ENCODE peak calls at places on chromosomes 13 and 19, in seven cellular contexts. G, F, T, A, M, S and Q are unnamed samples.

GRCh38 chr13:91745962-91746361 is 347.5 kb downstream of the GPC5 start:
- DNase-seq in F (no peak), A (no peak), T (no peak), G (no peak), M (no peak), S (no peak), Q (no peak)

GRCh38 chr19:48501961-48502719 is 9.5 kb downstream of the LMTK3 start:
- DNase-seq in G (peak), T (peak), A (peak), S (peak), F (peak), M (peak), Q (peak)

GRCh38 chr13:33401238-33401637 is 115.7 kb upstream of the STARD13 start:
- DNase-seq in G (no peak), M (no peak), T (no peak), S (no peak), F (peak), A (no peak), Q (peak)

GRCh38 chr13:42337808-42338600 is 66.1 kb downstream of the AKAP11 start:
- DNase-seq in G (no peak), M (no peak), A (no peak), S (no peak), F (no peak), T (no peak), Q (no peak)

GRCh38 chr13:19382111-19382510 is 179.2 kb downstream of the TPTE2 start:
- DNase-seq in F (no peak), G (no peak), S (no peak), T (no peak), A (no peak), M (no peak), Q (no peak)

GRCh38 chr13:110518571-110518970 is 43.0 kb downstream of the RAB20 start:
- DNase-seq in F (no peak), S (no peak), A (no peak), M (no peak), T (no peak), G (no peak), Q (no peak)

GRCh38 chr19:2254052-2254872 is 2.0 kb downstream of the JSRP1 start:
- DNase-seq in F (no peak), G (peak), A (no peak), S (no peak), T (peak), M (no peak), Q (peak)

GRCh38 chr13:100465558-100465957 is 123.0 kb downstream of the GGACT start:
- DNase-seq in F (no peak), M (no peak), S (no peak), T (no peak), G (no peak), A (no peak), Q (no peak)

GRCh38 chr19:3801412-3802096 is 15.4 kb upstream of the MATK start:
- DNase-seq in F (peak), M (peak), G (peak), T (peak), S (no peak), A (peak), Q (peak)

GRCh38 chr13:111292710-111293485 is 27.5 kb upstream of the TEX29 start:
- DNase-seq in T (no peak), M (no peak), F (no peak), S (no peak), A (no peak), G (no peak), Q (no peak)

GRCh38 chr19:34963531-34964406 is at the start of gene ZNF792:
- DNase-seq in G (peak), A (peak), F (peak), S (peak), T (peak), M (no peak), Q (peak)

GRCh38 chr19:47549341-47549768 is 23.6 kb downstream of the ZNF541 start:
- DNase-seq in G (no peak), M (peak), T (no peak), S (no peak), A (no peak), F (no peak), Q (no peak)

GRCh38 chr19:48400018-48400742 is 6.7 kb downstream of the GRIN2D start:
- DNase-seq in A (no peak), T (peak), S (no peak), M (peak), F (peak), G (peak), Q (peak)

GRCh38 chr19:44662686-44663085 is 8.6 kb upstream of the CEACAM19 start:
- DNase-seq in T (no peak), G (no peak), A (no peak), M (no peak), F (no peak), S (no peak), Q (peak)